ENCODE peak calls at places on chromosome 7, in six cellular contexts. U, G, C, Z, N and Y are unnamed samples.

GRCh38 chr7:92691578-92691977 is 101.4 kb upstream of the FAM133B start:
- DNase-seq in U (peak), G (peak), C (peak), Z (peak), N (peak), Y (peak)

GRCh38 chr7:119664601-119665000 is 608.4 kb upstream of the KCND2 start:
- DNase-seq in U (peak), G (no peak), C (peak), Z (peak), N (no peak), Y (peak)

GRCh38 chr7:17681965-17682364 is 258.3 kb downstream of the SNX13 start:
- DNase-seq in U (peak), G (no peak), C (no peak), Z (peak), N (no peak), Y (no peak)

GRCh38 chr7:68511281-68511680 is 1087.0 kb upstream of the AUTS2 start:
- DNase-seq in U (peak), G (peak), C (no peak), Z (no peak), N (no peak), Y (no peak)

GRCh38 chr7:36137754-36138153 is 15.3 kb upstream of the EEPD1 start:
- DNase-seq in U (no peak), G (no peak), C (no peak), Z (no peak), N (no peak), Y (no peak)

GRCh38 chr7:95331004-95331337 is 6.6 kb upstream of the PON1 start:
- DNase-seq in U (no peak), G (no peak), C (no peak), Z (no peak), N (no peak), Y (no peak)

GRCh38 chr7:28093617-28094232 is 86.9 kb downstream of the JAZF1 start:
- DNase-seq in U (peak), G (peak), C (peak), Z (peak), N (peak), Y (no peak)

GRCh38 chr7:116986611-116987565 is 33.6 kb downstream of the ST7 start:
- DNase-seq in U (no peak), G (no peak), C (no peak), Z (peak), N (no peak), Y (no peak)

GRCh38 chr7:105768117-105768516 is 108.3 kb downstream of the ATXN7L1 start:
- DNase-seq in U (no peak), G (no peak), C (no peak), Z (no peak), N (no peak), Y (no peak)

GRCh38 chr7:108249458-108249857 is 119.3 kb upstream of the LAMB4 start:
- DNase-seq in U (no peak), G (no peak), C (no peak), Z (no peak), N (no peak), Y (no peak)

GRCh38 chr7:112422842-112423496 is 27.3 kb upstream of the IFRD1 start:
- DNase-seq in U (peak), G (no peak), C (peak), Z (peak), N (peak), Y (no peak)

GRCh38 chr7:102042016-102042656 is 224.7 kb downstream of the CUX1 start:
- DNase-seq in U (peak), G (no peak), C (peak), Z (peak), N (no peak), Y (no peak)

GRCh38 chr7:102044641-102044983 is 227.2 kb downstream of the CUX1 start:
- DNase-seq in U (peak), G (peak), C (no peak), Z (no peak), N (no peak), Y (no peak)

GRCh38 chr7:102039706-102040105 is 222.3 kb downstream of the CUX1 start:
- DNase-seq in U (no peak), G (no peak), C (no peak), Z (no peak), N (no peak), Y (no peak)

GRCh38 chr7:102036958-102037357 is 219.5 kb downstream of the CUX1 start:
- DNase-seq in U (no peak), G (no peak), C (no peak), Z (no peak), N (no peak), Y (no peak)

DNA sequence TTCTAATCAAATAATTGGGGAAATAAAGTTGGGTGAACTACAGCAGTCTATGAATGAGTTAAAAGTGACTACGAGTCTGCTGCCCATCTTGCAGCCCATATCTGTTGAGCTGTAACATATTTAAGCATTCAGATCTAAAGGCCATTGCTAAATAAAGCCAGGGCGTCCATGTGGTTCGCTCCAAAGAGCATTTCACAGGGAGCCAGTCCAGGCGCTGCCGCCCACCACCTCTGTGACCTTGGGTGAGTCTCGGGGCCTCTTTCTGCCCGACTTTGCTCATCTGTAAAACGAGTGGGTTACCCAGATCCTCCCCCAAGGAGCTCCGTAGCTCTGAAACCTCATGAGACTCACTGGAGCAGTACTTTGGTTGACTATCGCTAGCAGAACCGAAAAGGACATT is 223.1 kb downstream of the CUX1 start:
- DNase-seq in U (no peak), G (no peak), C (no peak), Z (no peak), N (no peak), Y (no peak)
- TF ChIP-seq CTCF in U (no peak), G (no peak), C (no peak), Z (no peak), N (no peak), Y (no peak)

DNA sequence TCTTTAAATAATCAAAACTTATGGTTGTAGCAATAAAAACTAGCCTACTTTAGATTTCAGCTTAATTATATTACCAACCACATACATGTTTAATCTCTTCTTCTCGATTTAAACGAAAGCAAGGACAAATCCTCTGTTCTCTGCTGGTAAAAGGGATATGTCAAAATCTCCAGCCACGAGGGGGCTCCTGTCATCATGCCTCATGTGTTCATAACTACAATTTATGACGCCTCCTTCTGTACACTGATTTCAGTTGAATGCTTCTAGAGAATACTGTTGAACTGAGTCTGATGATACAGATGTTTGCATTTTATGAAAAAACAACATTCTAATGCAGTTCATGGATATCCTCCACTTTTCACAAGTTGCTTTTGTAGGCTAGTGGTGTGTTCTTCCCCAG is 220.0 kb upstream of the DPP6 start:
- DNase-seq in U (no peak), G (peak), C (no peak), Z (no peak), N (no peak), Y (no peak)
- TF ChIP-seq CTCF in U (no peak), G (no peak), C (no peak), Z (no peak), N (no peak), Y (peak)

GRCh38 chr7:154568346-154568745 is 434.6 kb downstream of the PAXIP1 start:
- DNase-seq in U (no peak), G (no peak), C (no peak), Z (no peak), N (no peak), Y (no peak)

GRCh38 chr7:154571772-154572171 is 431.2 kb downstream of the PAXIP1 start:
- DNase-seq in U (no peak), G (no peak), C (no peak), Z (no peak), N (no peak), Y (no peak)

GRCh38 chr7:154569916-154570315 is 433.0 kb downstream of the PAXIP1 start:
- DNase-seq in U (no peak), G (no peak), C (no peak), Z (no peak), N (no peak), Y (no peak)

GRCh38 chr7:154564676-154565075 is 438.2 kb downstream of the PAXIP1 start:
- DNase-seq in U (no peak), G (no peak), C (no peak), Z (no peak), N (no peak), Y (no peak)

DNA sequence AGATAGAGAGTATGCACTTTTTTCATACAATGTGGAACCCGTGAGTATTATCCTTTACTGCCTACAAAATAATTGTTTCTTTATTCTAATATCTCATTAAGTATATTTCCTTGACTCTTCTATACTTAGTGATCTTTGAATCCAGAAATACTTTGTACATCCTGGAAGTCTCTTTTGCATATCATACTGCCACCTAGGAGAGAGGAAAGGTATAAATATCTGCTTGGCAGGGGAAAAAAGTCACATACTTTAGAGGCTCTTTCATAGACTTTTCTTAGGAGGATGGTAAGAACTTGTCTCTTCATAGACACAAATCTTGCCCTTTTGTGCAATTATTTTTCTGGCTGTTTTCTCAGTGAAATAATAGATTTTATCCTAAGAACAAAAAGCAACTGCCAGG is 436.0 kb downstream of the PAXIP1 start:
- DNase-seq in U (no peak), G (no peak), C (no peak), Z (no peak), N (no peak), Y (no peak)
- TF ChIP-seq CTCF in U (no peak), G (no peak), C (no peak), Z (peak), N (no peak), Y (peak)

GRCh38 chr7:46486264-46487206 is 565.5 kb upstream of the IGFBP3 start:
- DNase-seq in U (peak), G (no peak), C (peak), Z (peak), N (no peak), Y (peak)

GRCh38 chr7:46490406-46490805 is 569.3 kb upstream of the IGFBP3 start:
- DNase-seq in U (no peak), G (no peak), C (no peak), Z (peak), N (no peak), Y (no peak)

GRCh38 chr7:46479680-46480079 is 558.6 kb upstream of the IGFBP3 start:
- DNase-seq in U (no peak), G (no peak), C (no peak), Z (no peak), N (no peak), Y (no peak)

GRCh38 chr7:46480619-46481018 is 559.5 kb upstream of the IGFBP3 start:
- DNase-seq in U (no peak), G (no peak), C (peak), Z (no peak), N (no peak), Y (no peak)

DNA sequence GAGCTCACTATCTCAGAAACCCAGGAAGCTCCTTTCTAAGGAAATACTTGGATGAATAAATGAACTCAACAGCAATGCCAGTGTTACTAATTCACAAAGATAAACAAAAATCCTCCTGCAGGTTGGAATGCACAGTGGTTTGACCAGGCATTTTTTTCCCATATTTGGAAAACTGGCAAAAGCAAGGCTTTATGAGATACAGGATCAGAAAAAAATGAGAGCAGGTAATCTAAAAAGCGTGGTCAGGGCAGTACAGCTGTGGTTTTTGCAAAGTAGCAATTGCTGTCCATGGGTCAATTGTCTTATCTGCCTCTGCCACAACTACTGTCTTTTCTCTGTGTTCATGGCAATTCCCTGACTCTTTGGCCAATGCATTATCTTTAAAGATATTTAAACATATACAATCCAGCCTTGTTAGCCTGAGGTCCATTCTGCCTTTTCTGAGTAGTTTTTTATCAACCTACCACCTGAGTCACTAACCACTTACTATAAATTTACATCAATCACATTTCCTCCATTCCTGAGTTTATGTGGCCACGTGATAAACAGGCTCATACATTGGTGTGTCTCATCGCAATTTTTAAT is 564.5 kb upstream of the IGFBP3 start:
- DNase-seq in U (peak), G (no peak), C (no peak), Z (peak), N (no peak), Y (no peak)
- TF ChIP-seq CTCF in U (peak), G (peak), C (no peak), Z (peak), N (no peak), Y (no peak)

GRCh38 chr7:143388491-143389101 is 7.5 kb downstream of the ZYX start:
- DNase-seq in U (no peak), G (no peak), C (no peak), Z (no peak), N (no peak), Y (no peak)

GRCh38 chr7:143388051-143388450 is 6.9 kb downstream of the ZYX start:
- DNase-seq in U (no peak), G (no peak), C (no peak), Z (no peak), N (no peak), Y (no peak)

GRCh38 chr7:143390098-143390772 is 9.1 kb downstream of the ZYX start:
- DNase-seq in U (no peak), G (no peak), C (no peak), Z (no peak), N (no peak), Y (no peak)

GRCh38 chr7:143390773-143391114 is 9.6 kb downstream of the ZYX start:
- DNase-seq in U (no peak), G (no peak), C (no peak), Z (no peak), N (no peak), Y (no peak)

GRCh38 chr7:143389316-143390097 is 8.4 kb downstream of the ZYX start:
- DNase-seq in U (no peak), G (no peak), C (no peak), Z (no peak), N (no peak), Y (no peak)
- TF ChIP-seq CTCF in U (no peak), G (peak), C (peak), Z (peak), N (no peak), Y (no peak)

GRCh38 chr7:140342732-140343514 is 55.4 kb downstream of the SLC37A3 start:
- DNase-seq in U (no peak), G (peak), C (peak), Z (peak), N (no peak), Y (no peak)
- TF ChIP-seq CTCF in U (peak), G (peak), C (peak), Z (peak), N (peak), Y (peak)

GRCh38 chr7:24715661-24716479 is 41.4 kb downstream of the GSDME start:
- DNase-seq in U (peak), G (peak), C (peak), Z (peak), N (peak), Y (peak)
- TF ChIP-seq CTCF in U (peak), G (peak), C (peak), Z (peak), N (peak), Y (peak)

GRCh38 chr7:142440219-142441073 is 182.6 kb upstream of the PRSS58 start:
- DNase-seq in U (peak), G (no peak), C (peak), Z (peak), N (no peak), Y (peak)

GRCh38 chr7:142443614-142444013 is 185.8 kb upstream of the PRSS58 start:
- DNase-seq in U (no peak), G (no peak), C (peak), Z (peak), N (no peak), Y (no peak)

GRCh38 chr7:142450206-142450605 is 192.3 kb upstream of the PRSS58 start:
- DNase-seq in U (no peak), G (no peak), C (no peak), Z (no peak), N (no peak), Y (no peak)

GRCh38 chr7:142441074-142441403 is 183.2 kb upstream of the PRSS58 start:
- DNase-seq in U (no peak), G (no peak), C (no peak), Z (peak), N (no peak), Y (no peak)

DNA sequence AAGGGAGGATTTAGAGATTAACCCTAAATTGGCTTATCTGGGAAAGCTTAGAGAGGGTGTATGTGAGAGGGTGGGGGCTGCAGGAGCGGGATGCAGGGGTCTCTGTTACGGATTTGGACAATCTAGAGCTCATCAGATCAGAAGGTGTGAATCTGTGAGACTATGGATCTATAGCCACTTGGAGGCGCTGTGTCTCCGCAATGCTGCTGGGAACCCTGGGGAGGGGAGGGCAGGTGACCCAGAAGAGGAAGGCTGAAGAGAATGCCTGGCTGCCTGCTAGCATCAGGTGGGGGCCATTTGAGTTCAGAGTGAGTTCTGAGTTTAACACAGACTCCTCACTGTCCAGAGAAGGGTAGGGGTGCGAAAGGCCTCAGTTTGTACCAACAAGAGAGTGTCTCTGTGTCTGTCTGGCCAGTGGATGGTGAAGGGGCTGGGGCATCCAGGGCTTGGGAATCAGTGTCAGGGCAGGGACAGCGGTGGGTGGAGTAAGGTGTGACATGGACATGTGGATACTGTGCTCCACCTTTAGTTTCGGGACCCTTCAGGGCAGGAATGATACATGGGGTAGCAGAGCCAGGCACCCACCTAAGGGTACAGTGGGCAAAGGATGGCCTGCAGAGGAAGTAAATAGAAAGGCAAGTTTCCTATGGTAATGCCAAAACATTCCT is 187.3 kb upstream of the PRSS58 start:
- DNase-seq in U (no peak), G (no peak), C (no peak), Z (peak), N (no peak), Y (no peak)
- TF ChIP-seq CTCF in U (peak), G (peak), C (peak), Z (peak), N (no peak), Y (no peak)

GRCh38 chr7:21568762-21569161 is 25.9 kb downstream of the DNAH11 start:
- DNase-seq in U (no peak), G (peak), C (peak), Z (peak), N (no peak), Y (no peak)
- TF ChIP-seq CTCF in U (no peak), G (peak), C (no peak), Z (peak), N (peak), Y (peak)

DNA sequence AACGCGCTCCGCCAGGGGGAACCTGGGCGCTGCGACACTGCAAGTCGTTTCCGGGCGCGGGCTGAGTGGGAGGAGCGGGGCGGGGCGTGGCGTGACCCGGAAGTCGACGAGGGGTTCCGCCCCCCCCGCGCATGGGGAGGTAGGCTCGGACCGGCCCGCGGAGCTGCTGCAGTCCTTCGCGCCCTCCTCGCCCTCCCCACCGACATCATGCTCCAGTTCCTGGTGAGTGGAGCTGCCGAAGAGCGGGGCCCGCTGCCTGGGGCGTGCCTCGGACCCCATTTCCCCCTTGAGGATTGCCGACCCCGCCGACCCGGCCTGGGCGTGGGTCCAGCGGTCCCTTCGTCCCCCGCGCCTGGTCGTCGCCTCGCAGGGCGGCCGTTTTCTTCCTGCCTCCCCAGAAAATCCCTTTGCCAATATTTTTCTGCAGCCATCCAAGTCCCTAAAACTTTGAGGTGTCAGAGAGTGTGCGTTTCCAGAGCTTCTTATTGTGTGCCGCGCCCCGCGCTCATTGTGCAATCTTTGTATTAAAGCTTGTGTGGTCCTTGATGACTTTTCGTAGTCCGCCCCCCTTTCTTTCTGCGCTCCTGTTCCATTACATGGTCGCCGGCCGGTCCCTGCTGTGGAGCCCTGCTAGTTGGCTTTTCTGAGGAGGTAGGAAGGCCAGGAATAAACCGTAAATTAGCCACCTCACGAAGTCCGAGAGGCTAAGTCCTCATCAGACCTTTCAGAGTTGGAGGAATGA is at the start of gene STMP1:
- DNase-seq in U (peak), G (peak), C (peak), Z (peak), N (peak), Y (peak)
- TF ChIP-seq CTCF in U (peak), G (no peak), C (no peak), Z (peak), N (no peak), Y (peak)